ENCODE peak calls at places on chromosomes 4 and X, in ten cellular contexts. One of them, this sample, is unnamed.

GRCh38 chr4:148773313-148773712 is 331.1 kb upstream of the NR3C2 start:
- DNase-seq in CD8-positive, alpha-beta T cell: no peak
- DNase-seq in WERI-Rb-1: no peak
- DNase-seq in lower lobe of right lung: no peak
- DNase-seq in cardiac muscle cell: no peak
- DNase-seq in psoas muscle: no peak
- DNase-seq in IMR-90: no peak
- DNase-seq in uterus: no peak
- DNase-seq in neural progenitor cell: no peak
- DNase-seq in upper lobe of left lung: no peak
- DNase-seq in this sample: no peak

GRCh38 chr4:37628977-37629609 is 57.1 kb downstream of the RELL1 start:
- DNase-seq in CD8-positive, alpha-beta T cell: no peak
- DNase-seq in WERI-Rb-1: peak; percentile 71
- DNase-seq in lower lobe of right lung: no peak
- DNase-seq in cardiac muscle cell: peak; percentile 67
- DNase-seq in psoas muscle: peak; percentile 81
- DNase-seq in IMR-90: peak; percentile 87
- DNase-seq in uterus: peak; percentile 52
- DNase-seq in neural progenitor cell: no peak
- DNase-seq in upper lobe of left lung: peak; percentile 38
- DNase-seq in this sample: peak; percentile 33

GRCh38 chrX:44842555-44843317 is 1.1 kb upstream of the DUSP21 start:
- DNase-seq in CD8-positive, alpha-beta T cell: no peak
- DNase-seq in WERI-Rb-1: no peak
- DNase-seq in lower lobe of right lung: no peak
- DNase-seq in cardiac muscle cell: no peak
- DNase-seq in psoas muscle: no peak
- DNase-seq in IMR-90: no peak
- DNase-seq in uterus: no peak
- DNase-seq in neural progenitor cell: no peak
- DNase-seq in upper lobe of left lung: no peak
- DNase-seq in this sample: no peak

GRCh38 chrX:40207626-40208025 is 109.9 kb upstream of the BCOR start:
- DNase-seq in CD8-positive, alpha-beta T cell: peak; percentile 8
- DNase-seq in WERI-Rb-1: no peak
- DNase-seq in lower lobe of right lung: no peak
- DNase-seq in cardiac muscle cell: no peak
- DNase-seq in psoas muscle: no peak
- DNase-seq in IMR-90: peak; percentile 19
- DNase-seq in uterus: no peak
- DNase-seq in neural progenitor cell: no peak
- DNase-seq in upper lobe of left lung: no peak
- DNase-seq in this sample: no peak

GRCh38 chrX:106791495-106791894 is 11.0 kb upstream of the TBC1D8B start:
- DNase-seq in CD8-positive, alpha-beta T cell: no peak
- DNase-seq in WERI-Rb-1: no peak
- DNase-seq in lower lobe of right lung: no peak
- DNase-seq in cardiac muscle cell: peak; percentile 31
- DNase-seq in psoas muscle: no peak
- DNase-seq in IMR-90: peak; percentile 14
- DNase-seq in uterus: no peak
- DNase-seq in neural progenitor cell: no peak
- DNase-seq in upper lobe of left lung: no peak
- DNase-seq in this sample: no peak

GRCh38 chr4:48073567-48074103 is 57.1 kb downstream of the NIPAL1 start:
- DNase-seq in CD8-positive, alpha-beta T cell: no peak
- DNase-seq in WERI-Rb-1: no peak
- DNase-seq in lower lobe of right lung: no peak
- DNase-seq in cardiac muscle cell: peak; percentile 20
- DNase-seq in psoas muscle: no peak
- DNase-seq in IMR-90: no peak
- DNase-seq in uterus: no peak
- DNase-seq in neural progenitor cell: no peak
- DNase-seq in upper lobe of left lung: no peak
- DNase-seq in this sample: no peak

GRCh38 chrX:136953867-136954787 is 73.6 kb upstream of the RBMX start:
- DNase-seq in CD8-positive, alpha-beta T cell: peak; percentile 46
- DNase-seq in WERI-Rb-1: peak; percentile 77
- DNase-seq in lower lobe of right lung: peak; percentile 55
- DNase-seq in cardiac muscle cell: peak; percentile 76
- DNase-seq in psoas muscle: peak; percentile 59
- DNase-seq in IMR-90: peak; percentile 67
- DNase-seq in uterus: peak; percentile 41
- DNase-seq in neural progenitor cell: peak; percentile 82
- DNase-seq in upper lobe of left lung: peak; percentile 65
- DNase-seq in this sample: no peak

GRCh38 chrX:9465380-9466114 is 689 bp downstream of the TBL1X start:
- DNase-seq in CD8-positive, alpha-beta T cell: peak; percentile 44
- DNase-seq in WERI-Rb-1: no peak
- DNase-seq in lower lobe of right lung: peak; percentile 51
- DNase-seq in cardiac muscle cell: no peak
- DNase-seq in psoas muscle: peak; percentile 58
- DNase-seq in IMR-90: no peak
- DNase-seq in uterus: peak; percentile 17
- DNase-seq in neural progenitor cell: peak; percentile 40
- DNase-seq in upper lobe of left lung: no peak
- DNase-seq in this sample: no peak

GRCh38 chr4:10587697-10588096 is 96.9 kb downstream of the CLNK start:
- DNase-seq in CD8-positive, alpha-beta T cell: peak; percentile 5
- DNase-seq in WERI-Rb-1: no peak
- DNase-seq in lower lobe of right lung: no peak
- DNase-seq in cardiac muscle cell: no peak
- DNase-seq in psoas muscle: no peak
- DNase-seq in IMR-90: no peak
- DNase-seq in uterus: no peak
- DNase-seq in neural progenitor cell: no peak
- DNase-seq in upper lobe of left lung: no peak
- DNase-seq in this sample: no peak

GRCh38 chrX:51802917-51803688 is 59.9 kb downstream of the GSPT2 start:
- DNase-seq in CD8-positive, alpha-beta T cell: peak; percentile 63
- DNase-seq in WERI-Rb-1: peak; percentile 13
- DNase-seq in lower lobe of right lung: peak; percentile 52
- DNase-seq in cardiac muscle cell: peak; percentile 77
- DNase-seq in psoas muscle: no peak
- DNase-seq in IMR-90: peak; percentile 67
- DNase-seq in uterus: peak; percentile 30
- DNase-seq in neural progenitor cell: peak; percentile 57
- DNase-seq in upper lobe of left lung: peak; percentile 54
- DNase-seq in this sample: peak; percentile 11

DNA sequence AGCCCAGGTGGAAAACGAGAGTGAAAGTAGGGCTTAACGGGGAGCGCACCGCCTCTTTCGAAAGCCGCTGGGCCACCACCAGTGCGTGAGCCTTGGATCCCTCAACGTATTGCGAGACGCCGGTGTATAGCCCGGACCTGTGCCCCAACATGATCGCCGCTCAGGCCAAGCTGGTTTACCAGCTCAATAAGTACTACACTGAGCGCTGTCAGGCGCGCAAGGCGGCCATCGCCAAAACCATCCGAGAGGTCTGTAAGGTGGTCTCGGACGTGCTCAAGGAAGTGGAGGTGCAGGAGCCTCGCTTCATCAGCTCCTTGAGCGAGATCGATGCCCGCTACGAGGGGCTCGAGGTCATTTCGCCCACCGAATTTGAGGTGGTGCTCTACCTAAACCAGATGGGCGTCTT is 933 bp downstream of the MAB21L2 start:
- DNase-seq in CD8-positive, alpha-beta T cell: no peak
- DNase-seq in WERI-Rb-1: no peak
- DNase-seq in lower lobe of right lung: no peak
- DNase-seq in cardiac muscle cell: peak; percentile 26
- DNase-seq in psoas muscle: peak; percentile 51
- DNase-seq in IMR-90: peak; percentile 51
- DNase-seq in uterus: peak; percentile 12
- DNase-seq in neural progenitor cell: peak; percentile 72
- DNase-seq in upper lobe of left lung: no peak
- DNase-seq in this sample: no peak
- H3K27me3 ChIP-seq in CD8-positive, alpha-beta T cell: no peaks in the 10 kb centered on the region
- H3K27me3 ChIP-seq in WERI-Rb-1: no peaks in the 10 kb centered on the region
- H3K27me3 ChIP-seq in lower lobe of right lung: no peaks in the 10 kb centered on the region
- H3K27me3 ChIP-seq in cardiac muscle cell: peaks cover 90% of the 10 kb centered on the region
- H3K27me3 ChIP-seq in psoas muscle: no peaks in the 10 kb centered on the region
- H3K27me3 ChIP-seq in IMR-90: no peaks in the 10 kb centered on the region
- H3K27me3 ChIP-seq in uterus: no peaks in the 10 kb centered on the region
- H3K27me3 ChIP-seq in neural progenitor cell: peaks cover 48% of the 10 kb centered on the region
- H3K27me3 ChIP-seq in upper lobe of left lung: no peaks in the 10 kb centered on the region
- H3K27me3 ChIP-seq in this sample: no peaks in the 10 kb centered on the region

DNA sequence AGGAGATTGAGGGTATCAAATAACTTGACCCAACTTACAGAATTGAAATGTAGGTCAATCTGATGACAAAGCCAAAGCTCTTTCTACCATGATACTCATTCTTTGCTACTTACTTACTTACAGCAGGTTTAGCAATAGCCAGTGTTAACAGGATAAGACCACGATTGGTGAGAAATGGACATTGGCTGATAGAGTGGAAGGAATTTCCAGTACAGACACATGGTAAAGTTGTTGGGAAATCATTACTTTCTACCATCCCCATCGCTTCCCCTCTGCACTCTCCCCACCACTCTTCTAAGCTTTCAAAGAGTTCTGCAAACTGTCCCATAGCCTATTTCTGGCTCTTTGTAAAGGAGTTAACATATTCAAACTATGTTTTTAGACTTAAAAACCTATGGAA is 119.7 kb downstream of the CHRNA9 start:
- DNase-seq in CD8-positive, alpha-beta T cell: no peak
- DNase-seq in WERI-Rb-1: no peak
- DNase-seq in lower lobe of right lung: no peak
- DNase-seq in cardiac muscle cell: peak; percentile 29
- DNase-seq in psoas muscle: no peak
- DNase-seq in IMR-90: no peak
- DNase-seq in uterus: no peak
- DNase-seq in neural progenitor cell: no peak
- DNase-seq in upper lobe of left lung: no peak
- DNase-seq in this sample: no peak
- TF ChIP-seq CTCF in CD8-positive, alpha-beta T cell: no peak
- TF ChIP-seq CTCF in WERI-Rb-1: no peak
- TF ChIP-seq CTCF in lower lobe of right lung: no peak
- TF ChIP-seq CTCF in cardiac muscle cell: no peak
- TF ChIP-seq CTCF in psoas muscle: no peak
- TF ChIP-seq CTCF in IMR-90: no peak
- TF ChIP-seq CTCF in uterus: no peak
- TF ChIP-seq CTCF in neural progenitor cell: no peak
- TF ChIP-seq CTCF in upper lobe of left lung: no peak
- TF ChIP-seq CTCF in this sample: no peak

GRCh38 chr4:170012629-170012958 is 13.6 kb downstream of the MFAP3L start:
- DNase-seq in CD8-positive, alpha-beta T cell: no peak
- DNase-seq in WERI-Rb-1: no peak
- DNase-seq in lower lobe of right lung: no peak
- DNase-seq in cardiac muscle cell: no peak
- DNase-seq in psoas muscle: no peak
- DNase-seq in IMR-90: no peak
- DNase-seq in uterus: no peak
- DNase-seq in neural progenitor cell: no peak
- DNase-seq in upper lobe of left lung: no peak
- DNase-seq in this sample: no peak

GRCh38 chr4:170015285-170015684 is 10.9 kb downstream of the MFAP3L start:
- DNase-seq in CD8-positive, alpha-beta T cell: no peak
- DNase-seq in WERI-Rb-1: no peak
- DNase-seq in lower lobe of right lung: no peak
- DNase-seq in cardiac muscle cell: no peak
- DNase-seq in psoas muscle: no peak
- DNase-seq in IMR-90: no peak
- DNase-seq in uterus: no peak
- DNase-seq in neural progenitor cell: no peak
- DNase-seq in upper lobe of left lung: no peak
- DNase-seq in this sample: no peak

GRCh38 chr4:170022211-170022610 is 4.0 kb downstream of the MFAP3L start:
- DNase-seq in CD8-positive, alpha-beta T cell: no peak
- DNase-seq in WERI-Rb-1: no peak
- DNase-seq in lower lobe of right lung: no peak
- DNase-seq in cardiac muscle cell: no peak
- DNase-seq in psoas muscle: no peak
- DNase-seq in IMR-90: no peak
- DNase-seq in uterus: no peak
- DNase-seq in neural progenitor cell: no peak
- DNase-seq in upper lobe of left lung: no peak
- DNase-seq in this sample: no peak

GRCh38 chr4:170014359-170015008 is 11.7 kb downstream of the MFAP3L start:
- DNase-seq in CD8-positive, alpha-beta T cell: no peak
- DNase-seq in WERI-Rb-1: no peak
- DNase-seq in lower lobe of right lung: no peak
- DNase-seq in cardiac muscle cell: no peak
- DNase-seq in psoas muscle: no peak
- DNase-seq in IMR-90: no peak
- DNase-seq in uterus: peak; percentile 85
- DNase-seq in neural progenitor cell: no peak
- DNase-seq in upper lobe of left lung: no peak
- DNase-seq in this sample: no peak

DNA sequence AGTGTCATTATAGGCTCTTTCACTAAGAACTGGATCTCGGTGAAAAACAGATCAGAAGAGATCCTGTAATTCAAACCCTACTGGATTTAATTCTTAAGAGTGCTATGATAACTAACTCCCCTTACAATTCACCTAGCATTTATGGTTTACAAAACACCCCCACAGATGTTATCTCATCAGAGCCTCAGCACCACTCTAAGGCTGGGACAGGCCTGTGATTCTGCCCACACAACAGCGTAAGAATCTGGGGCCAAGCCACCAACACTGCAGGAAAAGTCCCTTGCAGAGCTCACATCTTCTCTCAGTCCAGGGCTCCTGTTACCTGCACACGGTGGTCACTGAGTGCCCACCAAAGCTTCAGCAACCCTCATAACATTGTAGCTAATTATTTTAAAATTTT is 8.9 kb downstream of the MFAP3L start:
- DNase-seq in CD8-positive, alpha-beta T cell: no peak
- DNase-seq in WERI-Rb-1: no peak
- DNase-seq in lower lobe of right lung: no peak
- DNase-seq in cardiac muscle cell: no peak
- DNase-seq in psoas muscle: no peak
- DNase-seq in IMR-90: no peak
- DNase-seq in uterus: no peak
- DNase-seq in neural progenitor cell: no peak
- DNase-seq in upper lobe of left lung: no peak
- DNase-seq in this sample: no peak
- H3K27ac ChIP-seq in CD8-positive, alpha-beta T cell: no peak overlapping the region
- H3K27ac ChIP-seq in WERI-Rb-1: peak overlapping the region; percentile 14
- H3K27ac ChIP-seq in lower lobe of right lung: no peak overlapping the region
- H3K27ac ChIP-seq in cardiac muscle cell: no peak overlapping the region
- H3K27ac ChIP-seq in psoas muscle: no peak overlapping the region
- H3K27ac ChIP-seq in IMR-90: no peak overlapping the region
- H3K27ac ChIP-seq in uterus: no peak overlapping the region
- H3K27ac ChIP-seq in neural progenitor cell: no peak overlapping the region
- H3K27ac ChIP-seq in upper lobe of left lung: no peak overlapping the region
- H3K27ac ChIP-seq in this sample: no peak overlapping the region

DNA sequence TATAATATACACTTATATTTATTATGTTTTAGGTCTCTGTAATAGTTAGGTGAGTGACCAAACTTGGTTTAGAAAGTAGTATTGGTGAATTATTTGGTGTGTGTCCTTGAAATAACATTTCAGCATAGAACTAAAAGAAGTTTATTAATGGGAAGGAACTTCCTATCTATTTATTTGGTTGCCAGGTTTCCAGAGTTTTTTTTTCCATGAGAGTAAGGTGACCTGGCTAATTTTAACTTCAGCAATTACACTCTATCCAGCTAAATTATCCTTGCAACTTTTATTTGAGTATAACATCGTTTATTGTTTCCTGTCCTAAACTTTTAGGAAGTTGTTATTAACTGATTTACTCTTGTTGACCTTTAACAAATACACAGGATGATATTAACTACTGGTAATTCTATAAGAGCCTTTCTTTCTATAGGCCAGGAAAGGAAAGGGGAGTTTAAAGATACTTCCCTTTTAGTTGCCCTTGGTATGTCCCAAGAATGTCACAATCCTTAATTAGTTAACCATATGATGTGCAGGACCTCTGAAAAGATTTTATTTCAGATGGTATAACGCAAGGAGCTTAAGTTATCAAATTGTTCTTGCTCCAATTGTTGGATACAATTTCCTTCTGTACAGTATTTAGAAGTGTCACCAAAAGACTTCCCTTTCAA is 18.9 kb downstream of the PRDM8 start:
- DNase-seq in CD8-positive, alpha-beta T cell: no peak
- DNase-seq in WERI-Rb-1: no peak
- DNase-seq in lower lobe of right lung: no peak
- DNase-seq in cardiac muscle cell: no peak
- DNase-seq in psoas muscle: no peak
- DNase-seq in IMR-90: no peak
- DNase-seq in uterus: no peak
- DNase-seq in neural progenitor cell: no peak
- DNase-seq in upper lobe of left lung: no peak
- DNase-seq in this sample: no peak
- H3K27me3 ChIP-seq in CD8-positive, alpha-beta T cell: no peaks in the 10 kb centered on the region
- H3K27me3 ChIP-seq in WERI-Rb-1: no peaks in the 10 kb centered on the region
- H3K27me3 ChIP-seq in lower lobe of right lung: peaks cover 17% of the 10 kb centered on the region
- H3K27me3 ChIP-seq in cardiac muscle cell: peaks cover 35% of the 10 kb centered on the region
- H3K27me3 ChIP-seq in psoas muscle: no peaks in the 10 kb centered on the region
- H3K27me3 ChIP-seq in IMR-90: no peaks in the 10 kb centered on the region
- H3K27me3 ChIP-seq in uterus: peaks cover 4% of the 10 kb centered on the region
- H3K27me3 ChIP-seq in neural progenitor cell: peaks cover 99% of the 10 kb centered on the region
- H3K27me3 ChIP-seq in upper lobe of left lung: no peaks in the 10 kb centered on the region
- H3K27me3 ChIP-seq in this sample: no peaks in the 10 kb centered on the region